ENCODE peak calls at places on chromosomes 2 and 18, in six cellular contexts. A is skeletal muscle cell, F is neural crest cell, H is HTR-8/SVneo, P is OCI-LY7, U is GM23338. E is an unnamed sample.
A peak's percentile ranks its signal among the peaks of the same experiment; 100 is the strongest.

GRCh38 chr2:215105607-215106354 is 32.6 kb downstream of the ABCA12 start:
- DNase-seq in A (peak; percentile 11), F (no peak), H (peak; percentile 8), P (no peak), U (no peak), E (peak; percentile 8)

GRCh38 chr2:236626391-236627150 is 56.9 kb downstream of the ACKR3 start:
- DNase-seq in A (no peak), F (no peak), H (no peak), P (no peak), U (no peak), E (no peak)

GRCh38 chr2:130987519-130988425 is 105.5 kb downstream of the FAM168B start:
- DNase-seq in A (no peak), F (no peak), H (no peak), P (no peak), U (no peak), E (no peak)

GRCh38 chr18:40371673-40372072 is 1583.4 kb upstream of the PIK3C3 start:
- DNase-seq in A (peak; percentile 40), F (no peak), H (peak; percentile 7), P (no peak), U (no peak), E (no peak)

GRCh38 chr18:27838230-27838629 is 338.7 kb downstream of the CDH2 start:
- DNase-seq in A (no peak), F (no peak), H (no peak), P (no peak), U (no peak), E (no peak)

GRCh38 chr2:54824582-54824981 is 101.1 kb downstream of the EML6 start:
- DNase-seq in A (no peak), F (no peak), H (no peak), P (no peak), U (no peak), E (no peak)

GRCh38 chr2:441258-442023 is 153.6 kb upstream of the ALKAL2 start:
- DNase-seq in A (no peak), F (no peak), H (no peak), P (no peak), U (no peak), E (no peak)

GRCh38 chr2:165141601-165142000 is 62.2 kb downstream of the SCN3A start:
- DNase-seq in A (no peak), F (no peak), H (no peak), P (peak; percentile 24), U (peak; percentile 11), E (no peak)

E was measured in PC-9.